ENCODE peak calls at places on chromosomes 12 and 14, in nine cellular contexts. O, N, J, F, C, D, L, B and I are unnamed samples.
A peak's percentile ranks its signal among the peaks of the same experiment; 100 is the strongest.

GRCh38 chr12:22334696-22335290 is at the start of gene ST8SIA1:
- DNase-seq in O (peak; percentile 32), N (peak; percentile 52), J (peak; percentile 66), F (no peak), C (peak; percentile 66), D (peak; percentile 32), L (peak; percentile 25), B (peak; percentile 61), I (peak; percentile 63)

GRCh38 chr12:44881197-44881596 is 5.1 kb upstream of the NELL2 start:
- DNase-seq in O (no peak), N (no peak), J (no peak), F (no peak), C (no peak), D (no peak), L (no peak), B (no peak), I (no peak)

GRCh38 chr14:91898256-91898843 is 31.0 kb upstream of the TC2N start:
- DNase-seq in O (no peak), N (no peak), J (no peak), F (no peak), C (no peak), D (peak; percentile 57), L (no peak), B (peak; percentile 44), I (no peak)

GRCh38 chr14:92160619-92161018 is 38.9 kb downstream of the CPSF2 start:
- DNase-seq in O (no peak), N (no peak), J (no peak), F (peak; percentile 34), C (no peak), D (peak; percentile 82), L (no peak), B (no peak), I (no peak)

GRCh38 chr12:118549506-118550109 is 173.3 kb downstream of the SUDS3 start:
- DNase-seq in O (no peak), N (no peak), J (no peak), F (no peak), C (no peak), D (no peak), L (no peak), B (no peak), I (no peak)

GRCh38 chr14:96811265-96811664 is 14.1 kb downstream of the VRK1 start:
- DNase-seq in O (no peak), N (no peak), J (no peak), F (peak; percentile 18), C (no peak), D (peak; percentile 67), L (no peak), B (no peak), I (no peak)

GRCh38 chr14:50667491-50668007 is 557 bp downstream of the SAV1 start:
- DNase-seq in O (peak; percentile 5), N (peak; percentile 32), J (peak; percentile 13), F (no peak), C (no peak), D (no peak), L (no peak), B (no peak), I (peak; percentile 4)

GRCh38 chr12:122862872-122863701 is 27.8 kb downstream of the HIP1R start:
- DNase-seq in O (no peak), N (no peak), J (no peak), F (no peak), C (no peak), D (no peak), L (no peak), B (no peak), I (no peak)

GRCh38 chr12:120089105-120089504 is 27.4 kb downstream of the RAB35 start:
- DNase-seq in O (no peak), N (no peak), J (no peak), F (no peak), C (no peak), D (no peak), L (no peak), B (no peak), I (no peak)

GRCh38 chr12:50111417-50111692 is 681 bp upstream of the COX14 start:
- DNase-seq in O (no peak), N (peak; percentile 23), J (no peak), F (no peak), C (no peak), D (no peak), L (no peak), B (no peak), I (no peak)

GRCh38 chr12:32777159-32777558 is 21.5 kb upstream of the YARS2 start:
- DNase-seq in O (no peak), N (peak; percentile 16), J (no peak), F (no peak), C (no peak), D (no peak), L (no peak), B (no peak), I (no peak)

GRCh38 chr12:50103767-50104321 is at the start of gene GPD1:
- DNase-seq in O (no peak), N (no peak), J (no peak), F (no peak), C (peak; percentile 58), D (peak; percentile 55), L (no peak), B (no peak), I (no peak)

GRCh38 chr14:97022741-97023140 is 225.6 kb downstream of the VRK1 start:
- DNase-seq in O (no peak), N (no peak), J (no peak), F (no peak), C (no peak), D (no peak), L (no peak), B (no peak), I (no peak)

GRCh38 chr12:121038861-121039654 is at the start of gene OASL:
- DNase-seq in O (peak; percentile 51), N (peak; percentile 45), J (peak; percentile 72), F (no peak), C (no peak), D (peak; percentile 79), L (peak; percentile 37), B (no peak), I (peak; percentile 57)